ENCODE peak calls at places on chromosomes 4 and X, in nine cellular contexts. L, I, Y, U, Q, X, T, K and A are unnamed samples. For H3K4me1, the result is how much of the 10 kb centered on the place peaks cover.

GRCh38 chrX:103687696-103688191 is 1.2 kb upstream of the MORF4L2 start:
- DNase-seq in I (peak), L (peak), T (peak), Y (peak), U (peak), X (peak), Q (peak), K (peak), A (peak)

GRCh38 chr4:153622778-153623240 is 61.3 kb upstream of the TLR2 start:
- DNase-seq in T (no peak), Y (no peak), K (no peak), I (no peak), Q (no peak), L (no peak), U (no peak), X (no peak), A (no peak)

GRCh38 chr4:43816107-43816506 is 632.5 kb downstream of the KCTD8 start:
- DNase-seq in K (no peak), T (no peak), Y (no peak), Q (no peak), X (no peak), L (no peak), U (no peak), I (no peak), A (no peak)

GRCh38 chrX:15854080-15854655 is 445 bp downstream of the AP1S2 start:
- DNase-seq in K (peak), T (peak), I (peak), Y (peak), L (peak), U (peak), X (peak), Q (no peak), A (peak)

GRCh38 chrX:21176927-21177571 is 197.2 kb upstream of the CNKSR2 start:
- DNase-seq in U (peak), Y (no peak), T (peak), L (no peak), Q (no peak), X (no peak), I (no peak), K (no peak), A (no peak)

GRCh38 chr4:3385719-3386440 is 55.9 kb upstream of the HGFAC start:
- DNase-seq in Y (no peak), Q (no peak), L (no peak), X (no peak), I (no peak), U (no peak), T (no peak), K (no peak), A (peak)

GRCh38 chr4:41692717-41693345 is 55.7 kb downstream of the PHOX2B start:
- DNase-seq in I (peak), L (no peak), Y (peak), Q (no peak), K (no peak), U (peak), X (no peak), T (peak), A (peak)

GRCh38 chrX:43375146-43375545 is 281.0 kb upstream of the MAOA start:
- DNase-seq in I (no peak), K (no peak), U (no peak), Y (no peak), X (no peak), Q (no peak), L (no peak), T (no peak), A (no peak)

GRCh38 chrX:24282381-24283121 is 31.3 kb downstream of the SUPT20HL2 start:
- DNase-seq in X (no peak), Y (peak), Q (no peak), T (no peak), L (no peak), U (no peak), K (no peak), I (peak), A (peak)

GRCh38 chr4:8155048-8155447 is 3.6 kb downstream of the ABLIM2 start:
- DNase-seq in U (no peak), X (no peak), Y (no peak), I (no peak), T (no peak), L (no peak), Q (no peak), K (no peak), A (no peak)

GRCh38 chrX:10130354-10130753 is 26.4 kb upstream of the CLCN4 start:
- DNase-seq in U (no peak), L (no peak), Q (no peak), I (no peak), T (no peak), X (no peak), Y (no peak), K (no peak), A (no peak)

GRCh38 chr4:82076359-82076758 is 297.4 kb downstream of the HNRNPD start:
- DNase-seq in I (no peak), T (no peak), X (no peak), U (no peak), Q (no peak), K (no peak), L (no peak), Y (no peak), A (no peak)

GRCh38 chr4:156968479-156968984 is 3.1 kb downstream of the PDGFC start:
- DNase-seq in U (peak), Q (no peak), I (peak), X (no peak), Y (peak), K (no peak), T (peak), L (peak), A (peak)

GRCh38 chr4:100738388-100739165 is 220.8 kb upstream of the EMCN start:
- DNase-seq in X (no peak), K (peak), Y (no peak), I (no peak), Q (no peak), T (peak), L (peak), U (peak), A (no peak)

GRCh38 chrX:41386222-41386990 is 52.4 kb downstream of the DDX3X start:
- DNase-seq in T (no peak), U (peak), L (no peak), Q (no peak), Y (no peak), I (peak), K (no peak), X (no peak), A (no peak)

GRCh38 chr4:152991361-152991760 is 55.2 kb downstream of the FHDC1 start:
- DNase-seq in Q (no peak), T (no peak), X (no peak), Y (no peak), I (no peak), L (no peak), K (no peak), U (no peak), A (no peak)

GRCh38 chrX:44785652-44786051 is 58.2 kb upstream of the DUSP21 start:
- DNase-seq in Q (no peak), I (no peak), X (no peak), L (no peak), T (no peak), U (peak), K (no peak), Y (no peak), A (no peak)

GRCh38 chr4:16577177-16577576 is 321.3 kb downstream of the LDB2 start:
- DNase-seq in K (no peak), I (no peak), U (no peak), X (no peak), T (no peak), Q (no peak), L (no peak), Y (no peak), A (no peak)

GRCh38 chr4:36277533-36277932 is 3.9 kb upstream of the DTHD1 start:
- DNase-seq in I (no peak), L (no peak), T (no peak), X (no peak), U (no peak), Y (no peak), K (no peak), Q (no peak), A (no peak)

DNA sequence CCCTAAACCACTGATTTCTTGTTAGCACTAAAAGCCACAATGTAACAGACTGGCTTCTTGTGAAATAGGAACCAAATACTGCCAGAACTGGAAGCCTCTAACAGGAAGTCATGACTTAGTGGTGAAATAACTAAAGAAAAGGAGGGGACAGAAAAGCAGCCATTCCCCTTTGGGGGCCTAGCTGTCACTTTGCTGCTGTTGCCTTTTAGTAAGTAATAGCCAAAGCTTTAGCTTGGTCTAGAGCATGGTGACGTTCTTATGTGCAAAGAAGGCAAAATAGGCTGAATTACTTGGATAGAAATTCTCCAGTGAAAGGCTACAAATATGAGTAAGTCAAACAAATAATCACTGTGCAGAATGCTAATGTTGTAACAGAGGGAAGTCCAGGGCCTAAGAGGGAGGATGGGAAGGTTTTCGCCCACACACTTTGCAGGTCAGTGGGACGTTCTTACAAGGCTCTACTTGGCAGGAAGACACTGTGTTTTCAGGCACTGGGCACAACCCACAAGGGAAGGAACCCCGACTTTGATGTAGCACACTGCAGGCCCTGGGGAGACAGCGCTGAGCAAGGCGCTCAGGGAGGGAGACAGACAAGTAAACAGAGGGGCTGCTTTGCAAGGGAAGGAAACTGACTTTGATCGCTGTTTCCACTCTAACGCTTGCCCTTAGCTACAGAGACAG is 16.6 kb downstream of the GAB3 start:
- DNase-seq in Q (no peak), L (no peak), I (no peak), U (peak), Y (no peak), K (peak), X (peak), T (no peak), A (no peak)
- H3K4me1 ChIP-seq in Q (half or more), L (under half), I (under half), U (half or more), Y (under half), K (half or more), X (half or more), T (under half), A (under half)

DNA sequence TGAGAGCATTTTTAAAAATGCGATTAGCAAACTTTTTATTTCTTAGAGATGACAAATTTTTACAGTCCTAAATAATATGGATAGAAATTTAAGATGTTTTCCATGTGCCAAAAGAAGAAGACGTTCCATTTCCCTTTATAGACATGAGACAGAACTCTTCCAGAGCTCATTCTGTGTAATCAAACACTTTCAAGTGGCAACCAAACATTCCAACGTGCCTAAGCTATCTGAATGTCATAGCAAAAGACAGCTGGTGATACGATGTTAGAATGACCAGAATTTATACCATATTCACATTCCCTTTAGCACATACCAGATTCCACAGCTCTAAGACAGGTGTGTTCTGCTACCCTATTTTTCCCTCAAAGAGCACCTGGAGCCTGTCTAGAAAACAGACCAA is 133.2 kb downstream of the ENOX2 start:
- DNase-seq in Q (no peak), X (no peak), L (no peak), Y (no peak), K (no peak), T (no peak), I (no peak), U (no peak), A (no peak)
- H3K4me3 ChIP-seq in Q (no peak), X (no peak), L (no peak), Y (no peak), K (no peak), T (no peak), I (no peak), U (no peak), A (no peak)

DNA sequence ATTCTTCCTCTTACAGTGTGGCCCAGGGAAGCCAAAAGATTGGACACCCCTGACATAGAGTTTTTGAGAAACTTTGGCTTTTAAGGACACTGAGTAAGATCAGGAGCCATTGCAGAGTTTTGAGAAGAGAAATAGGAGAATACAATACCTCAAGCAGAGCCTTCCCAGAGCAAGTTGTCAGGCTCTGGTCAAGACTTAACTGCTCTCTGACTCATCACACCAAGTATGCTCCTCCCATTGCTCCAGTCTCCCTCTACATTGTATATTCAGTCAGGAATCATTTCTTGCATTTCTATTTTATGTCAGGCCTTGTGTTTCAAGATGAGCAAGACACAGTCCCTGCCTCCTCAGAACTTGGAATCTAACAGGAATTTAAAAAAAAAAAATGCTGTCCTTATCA is 176.4 kb upstream of the FMR1 start:
- DNase-seq in T (peak), Y (no peak), I (peak), X (no peak), Q (no peak), U (no peak), L (no peak), K (no peak), A (no peak)
- H3K4me1 ChIP-seq in T (under half), Y (under half), I (under half), X (under half), Q (under half), U (under half), L (under half), K (under half), A (under half)

DNA sequence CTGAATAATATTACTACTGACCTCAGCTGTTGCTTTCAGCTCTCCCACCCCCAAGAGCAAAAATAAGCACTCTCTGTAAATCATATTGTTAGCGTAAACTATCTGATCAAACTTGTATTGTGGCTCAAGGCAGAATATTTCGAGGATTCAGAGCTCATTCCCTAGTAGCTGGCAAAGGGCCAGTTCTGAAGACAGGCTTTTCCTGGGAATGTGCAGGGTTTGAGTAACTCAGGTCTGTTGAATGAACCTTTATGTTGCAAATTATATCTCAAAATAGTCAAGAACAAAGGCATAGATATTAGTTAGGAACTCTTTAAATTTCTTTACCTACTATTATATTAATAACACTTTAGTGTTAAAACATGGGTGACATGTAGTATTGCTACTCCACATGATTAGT is 454.9 kb downstream of the CCSER1 start:
- DNase-seq in L (no peak), T (no peak), U (no peak), I (peak), Y (no peak), K (no peak), X (no peak), Q (no peak), A (no peak)
- H3K4me3 ChIP-seq in L (no peak), T (no peak), U (no peak), I (no peak), Y (no peak), K (no peak), X (no peak), Q (no peak), A (no peak)

DNA sequence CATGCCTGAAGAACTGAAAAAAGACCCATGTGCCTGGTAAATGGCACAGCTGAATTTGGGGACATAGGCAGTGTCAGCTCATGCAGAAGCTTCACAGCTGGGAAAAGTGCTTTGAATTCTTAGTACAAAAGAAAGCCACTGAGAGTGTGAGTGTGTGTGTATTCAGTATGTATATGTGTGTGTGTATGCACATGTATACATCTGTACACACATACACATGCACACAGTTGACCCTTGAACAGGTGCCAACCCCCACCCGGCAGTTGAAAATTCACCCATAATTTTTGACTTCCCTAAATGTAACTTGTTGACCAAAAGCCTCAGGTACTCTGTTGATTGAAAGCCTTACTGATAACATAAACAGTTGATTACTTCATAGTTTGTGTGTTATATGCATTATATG is 49.5 kb upstream of the ENPP6 start:
- DNase-seq in X (no peak), U (no peak), L (peak), Q (no peak), T (no peak), I (no peak), Y (no peak), K (no peak), A (no peak)
- H3K4me1 ChIP-seq in X (under half), U (under half), L (under half), Q (under half), T (under half), I (under half), Y (under half), K (under half), A (under half)